ENCODE peak calls at places on chromosome 15, in ten cellular contexts. One of them, this sample, is unnamed.

GRCh38 chr15:75159244-75159643 is 42.4 kb upstream of the C15orf39 start:
- DNase-seq in tibial nerve: no peak
- DNase-seq in adrenal gland: no peak
- DNase-seq in body of pancreas: no peak
- DNase-seq in tibial artery: no peak
- DNase-seq in IMR-90: no peak
- DNase-seq in heart left ventricle: no peak
- DNase-seq in endothelial cell of umbilical vein: no peak
- DNase-seq in RWPE2: no peak
- DNase-seq in uterus: no peak
- DNase-seq in this sample: no peak

GRCh38 chr15:81337241-81337640 is 13.3 kb upstream of the STARD5 start:
- DNase-seq in tibial artery: no peak
- DNase-seq in RWPE2: no peak
- DNase-seq in uterus: no peak
- DNase-seq in heart left ventricle: no peak
- DNase-seq in body of pancreas: no peak
- DNase-seq in endothelial cell of umbilical vein: no peak
- DNase-seq in IMR-90: no peak
- DNase-seq in adrenal gland: no peak
- DNase-seq in tibial nerve: no peak
- DNase-seq in this sample: peak

GRCh38 chr15:68643216-68643830 is 64.5 kb downstream of the CORO2B start:
- DNase-seq in endothelial cell of umbilical vein: no peak
- DNase-seq in RWPE2: peak
- DNase-seq in tibial artery: no peak
- DNase-seq in body of pancreas: no peak
- DNase-seq in tibial nerve: no peak
- DNase-seq in adrenal gland: no peak
- DNase-seq in IMR-90: no peak
- DNase-seq in heart left ventricle: no peak
- DNase-seq in uterus: no peak
- DNase-seq in this sample: peak

GRCh38 chr15:100802421-100803157 is 77.0 kb upstream of the ALDH1A3 start:
- DNase-seq in RWPE2: no peak
- DNase-seq in tibial artery: no peak
- DNase-seq in adrenal gland: no peak
- DNase-seq in tibial nerve: no peak
- DNase-seq in uterus: no peak
- DNase-seq in endothelial cell of umbilical vein: no peak
- DNase-seq in heart left ventricle: no peak
- DNase-seq in IMR-90: no peak
- DNase-seq in body of pancreas: no peak
- DNase-seq in this sample: peak

GRCh38 chr15:83449250-83449671 is 2.1 kb downstream of the SH3GL3 start:
- DNase-seq in adrenal gland: no peak
- DNase-seq in heart left ventricle: no peak
- DNase-seq in endothelial cell of umbilical vein: no peak
- DNase-seq in body of pancreas: no peak
- DNase-seq in RWPE2: no peak
- DNase-seq in tibial artery: no peak
- DNase-seq in IMR-90: no peak
- DNase-seq in tibial nerve: no peak
- DNase-seq in uterus: no peak
- DNase-seq in this sample: no peak

GRCh38 chr15:68553994-68554715 is 24.6 kb upstream of the CORO2B start:
- DNase-seq in heart left ventricle: peak
- DNase-seq in tibial artery: peak
- DNase-seq in tibial nerve: peak
- DNase-seq in endothelial cell of umbilical vein: peak
- DNase-seq in body of pancreas: peak
- DNase-seq in uterus: peak
- DNase-seq in IMR-90: peak
- DNase-seq in adrenal gland: peak
- DNase-seq in RWPE2: peak
- DNase-seq in this sample: no peak

GRCh38 chr15:90381515-90381914 is 6.5 kb upstream of the IQGAP1 start:
- DNase-seq in tibial artery: no peak
- DNase-seq in IMR-90: no peak
- DNase-seq in adrenal gland: no peak
- DNase-seq in body of pancreas: no peak
- DNase-seq in tibial nerve: no peak
- DNase-seq in RWPE2: no peak
- DNase-seq in heart left ventricle: no peak
- DNase-seq in uterus: no peak
- DNase-seq in endothelial cell of umbilical vein: no peak
- DNase-seq in this sample: no peak

GRCh38 chr15:75620776-75621536 is 4.6 kb downstream of the SNUPN start:
- DNase-seq in IMR-90: peak
- DNase-seq in RWPE2: peak
- DNase-seq in tibial nerve: peak
- DNase-seq in uterus: peak
- DNase-seq in body of pancreas: peak
- DNase-seq in adrenal gland: peak
- DNase-seq in tibial artery: peak
- DNase-seq in heart left ventricle: peak
- DNase-seq in endothelial cell of umbilical vein: peak
- DNase-seq in this sample: peak

GRCh38 chr15:83081256-83082014 is 14.4 kb upstream of the BTBD1 start:
- DNase-seq in uterus: no peak
- DNase-seq in endothelial cell of umbilical vein: no peak
- DNase-seq in tibial artery: no peak
- DNase-seq in body of pancreas: no peak
- DNase-seq in tibial nerve: no peak
- DNase-seq in IMR-90: no peak
- DNase-seq in RWPE2: no peak
- DNase-seq in heart left ventricle: no peak
- DNase-seq in adrenal gland: no peak
- DNase-seq in this sample: no peak

GRCh38 chr15:39588531-39589192 is 7.8 kb downstream of the THBS1 start:
- DNase-seq in adrenal gland: no peak
- DNase-seq in RWPE2: no peak
- DNase-seq in uterus: no peak
- DNase-seq in endothelial cell of umbilical vein: peak
- DNase-seq in body of pancreas: no peak
- DNase-seq in IMR-90: peak
- DNase-seq in tibial artery: no peak
- DNase-seq in heart left ventricle: no peak
- DNase-seq in tibial nerve: no peak
- DNase-seq in this sample: no peak

GRCh38 chr15:70478251-70478990 is 284.9 kb downstream of the UACA start:
- DNase-seq in uterus: peak
- DNase-seq in IMR-90: no peak
- DNase-seq in heart left ventricle: no peak
- DNase-seq in tibial nerve: no peak
- DNase-seq in body of pancreas: no peak
- DNase-seq in adrenal gland: peak
- DNase-seq in RWPE2: peak
- DNase-seq in tibial artery: peak
- DNase-seq in endothelial cell of umbilical vein: no peak
- DNase-seq in this sample: no peak

GRCh38 chr15:69820819-69821218 is 276.9 kb downstream of the TLE3 start:
- DNase-seq in adrenal gland: no peak
- DNase-seq in heart left ventricle: no peak
- DNase-seq in tibial artery: no peak
- DNase-seq in body of pancreas: peak
- DNase-seq in uterus: no peak
- DNase-seq in IMR-90: peak
- DNase-seq in tibial nerve: no peak
- DNase-seq in endothelial cell of umbilical vein: no peak
- DNase-seq in RWPE2: no peak
- DNase-seq in this sample: no peak

GRCh38 chr15:48427960-48428547 is 96.8 kb downstream of the DUT start:
- DNase-seq in heart left ventricle: no peak
- DNase-seq in IMR-90: peak
- DNase-seq in uterus: no peak
- DNase-seq in body of pancreas: no peak
- DNase-seq in tibial nerve: no peak
- DNase-seq in RWPE2: no peak
- DNase-seq in adrenal gland: no peak
- DNase-seq in tibial artery: no peak
- DNase-seq in endothelial cell of umbilical vein: no peak
- DNase-seq in this sample: no peak

GRCh38 chr15:90419738-90420487 is 31.9 kb downstream of the IQGAP1 start:
- DNase-seq in body of pancreas: no peak
- DNase-seq in endothelial cell of umbilical vein: peak
- DNase-seq in uterus: no peak
- DNase-seq in heart left ventricle: no peak
- DNase-seq in tibial artery: no peak
- DNase-seq in IMR-90: peak
- DNase-seq in RWPE2: no peak
- DNase-seq in tibial nerve: no peak
- DNase-seq in adrenal gland: no peak
- DNase-seq in this sample: no peak

GRCh38 chr15:88028024-88028423 is 228.5 kb downstream of the NTRK3 start:
- DNase-seq in heart left ventricle: no peak
- DNase-seq in IMR-90: no peak
- DNase-seq in endothelial cell of umbilical vein: no peak
- DNase-seq in tibial nerve: no peak
- DNase-seq in RWPE2: no peak
- DNase-seq in uterus: no peak
- DNase-seq in adrenal gland: no peak
- DNase-seq in tibial artery: no peak
- DNase-seq in body of pancreas: no peak
- DNase-seq in this sample: no peak

GRCh38 chr15:90603893-90604292 is 74.2 kb downstream of the CRTC3 start:
- DNase-seq in heart left ventricle: peak
- DNase-seq in tibial artery: no peak
- DNase-seq in endothelial cell of umbilical vein: peak
- DNase-seq in RWPE2: no peak
- DNase-seq in IMR-90: no peak
- DNase-seq in adrenal gland: peak
- DNase-seq in uterus: no peak
- DNase-seq in tibial nerve: no peak
- DNase-seq in body of pancreas: no peak
- DNase-seq in this sample: no peak

GRCh38 chr15:79769081-79769481 is 127.7 kb downstream of the MTHFS start:
- DNase-seq in heart left ventricle: no peak
- DNase-seq in tibial nerve: no peak
- DNase-seq in tibial artery: no peak
- DNase-seq in IMR-90: no peak
- DNase-seq in uterus: no peak
- DNase-seq in RWPE2: no peak
- DNase-seq in body of pancreas: no peak
- DNase-seq in endothelial cell of umbilical vein: no peak
- DNase-seq in adrenal gland: peak
- DNase-seq in this sample: no peak

GRCh38 chr15:41115088-41115651 is 910 bp downstream of the INO80 start:
- DNase-seq in heart left ventricle: no peak
- DNase-seq in adrenal gland: no peak
- DNase-seq in uterus: no peak
- DNase-seq in body of pancreas: no peak
- DNase-seq in tibial nerve: no peak
- DNase-seq in endothelial cell of umbilical vein: peak
- DNase-seq in tibial artery: no peak
- DNase-seq in IMR-90: peak
- DNase-seq in RWPE2: no peak
- DNase-seq in this sample: no peak
- TF ChIP-seq CTCF in heart left ventricle: no peak
- TF ChIP-seq CTCF in adrenal gland: peak
- TF ChIP-seq CTCF in uterus: no peak
- TF ChIP-seq CTCF in body of pancreas: no peak
- TF ChIP-seq CTCF in tibial nerve: no peak
- TF ChIP-seq CTCF in endothelial cell of umbilical vein: peak
- TF ChIP-seq CTCF in tibial artery: no peak
- TF ChIP-seq CTCF in IMR-90: peak
- TF ChIP-seq CTCF in RWPE2: no peak
- TF ChIP-seq CTCF in this sample: no peak

GRCh38 chr15:73927476-73928240 is 1.4 kb downstream of the LOXL1 start:
- DNase-seq in heart left ventricle: peak
- DNase-seq in uterus: peak
- DNase-seq in adrenal gland: peak
- DNase-seq in IMR-90: peak
- DNase-seq in body of pancreas: peak
- DNase-seq in tibial artery: no peak
- DNase-seq in endothelial cell of umbilical vein: peak
- DNase-seq in tibial nerve: no peak
- DNase-seq in RWPE2: no peak
- DNase-seq in this sample: no peak
- H3K4me3 ChIP-seq in heart left ventricle: peak
- H3K4me3 ChIP-seq in uterus: peak
- H3K4me3 ChIP-seq in adrenal gland: no peak
- H3K4me3 ChIP-seq in IMR-90: peak
- H3K4me3 ChIP-seq in body of pancreas: peak
- H3K4me3 ChIP-seq in tibial artery: peak
- H3K4me3 ChIP-seq in endothelial cell of umbilical vein: peak
- H3K4me3 ChIP-seq in tibial nerve: peak
- H3K4me3 ChIP-seq in RWPE2: peak
- H3K4me3 ChIP-seq in this sample: peak

DNA sequence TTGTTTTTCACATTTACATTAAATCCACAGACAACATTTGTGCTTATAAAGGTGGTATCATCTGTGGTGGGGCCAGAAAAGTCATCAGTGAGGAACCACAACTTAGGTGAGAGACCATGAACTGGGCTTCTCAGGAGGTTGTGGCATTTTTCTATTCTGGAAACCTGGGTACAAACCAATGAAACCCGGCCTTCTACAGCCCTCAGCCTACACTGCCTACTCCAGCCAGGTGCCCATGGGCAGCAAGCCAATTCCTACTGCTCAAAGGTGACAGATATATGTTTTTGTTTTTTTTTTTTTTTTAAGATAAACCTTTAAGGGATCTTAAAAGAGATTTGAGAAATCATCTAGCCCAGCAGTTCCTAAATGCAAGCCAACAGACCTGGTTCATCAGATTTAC is 20.3 kb downstream of the SPG21 start:
- DNase-seq in body of pancreas: no peak
- DNase-seq in tibial nerve: no peak
- DNase-seq in heart left ventricle: no peak
- DNase-seq in adrenal gland: no peak
- DNase-seq in uterus: no peak
- DNase-seq in IMR-90: no peak
- DNase-seq in endothelial cell of umbilical vein: no peak
- DNase-seq in tibial artery: no peak
- DNase-seq in RWPE2: no peak
- DNase-seq in this sample: no peak
- H3K27ac ChIP-seq in body of pancreas: no peak
- H3K27ac ChIP-seq in tibial nerve: no peak
- H3K27ac ChIP-seq in heart left ventricle: no peak
- H3K27ac ChIP-seq in adrenal gland: no peak
- H3K27ac ChIP-seq in uterus: no peak
- H3K27ac ChIP-seq in IMR-90: no peak
- H3K27ac ChIP-seq in endothelial cell of umbilical vein: no peak
- H3K27ac ChIP-seq in tibial artery: no peak
- H3K27ac ChIP-seq in RWPE2: no peak
- H3K27ac ChIP-seq in this sample: no peak

DNA sequence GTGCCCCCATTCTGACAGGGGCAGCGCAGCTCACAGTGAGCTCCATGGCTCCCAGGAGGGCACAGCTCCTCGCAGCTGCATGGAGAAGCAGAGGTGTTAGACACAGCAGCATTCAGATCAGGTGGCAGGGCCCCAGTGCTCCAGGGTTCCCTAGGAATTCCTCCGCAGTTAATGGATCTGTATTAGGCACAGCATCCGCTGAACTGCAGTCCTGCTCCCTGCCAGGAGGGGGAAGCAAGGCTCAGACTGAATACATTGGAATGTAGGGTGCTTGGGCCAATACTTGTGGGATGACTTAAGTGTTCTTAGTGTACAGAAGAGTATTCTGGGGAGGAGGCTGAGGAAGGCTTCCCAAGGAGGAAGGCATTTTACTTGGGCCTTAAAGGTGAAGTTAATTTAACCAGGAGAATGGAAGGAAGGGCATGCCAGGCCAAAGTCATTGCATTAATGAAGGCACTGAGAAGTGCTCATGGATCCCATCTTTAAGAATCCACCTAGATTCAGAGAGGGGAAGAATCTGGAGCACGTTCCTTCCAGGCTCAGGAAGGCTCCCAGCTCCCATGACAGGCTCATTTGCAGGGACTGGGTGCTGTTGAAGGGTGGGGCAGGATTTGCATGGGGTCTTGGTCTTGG is 111.6 kb downstream of the RAB11A start:
- DNase-seq in endothelial cell of umbilical vein: peak
- DNase-seq in adrenal gland: peak
- DNase-seq in IMR-90: peak
- DNase-seq in tibial artery: peak
- DNase-seq in heart left ventricle: peak
- DNase-seq in uterus: peak
- DNase-seq in tibial nerve: peak
- DNase-seq in RWPE2: no peak
- DNase-seq in body of pancreas: peak
- DNase-seq in this sample: no peak
- TF ChIP-seq CTCF in endothelial cell of umbilical vein: peak
- TF ChIP-seq CTCF in adrenal gland: peak
- TF ChIP-seq CTCF in IMR-90: peak
- TF ChIP-seq CTCF in tibial artery: peak
- TF ChIP-seq CTCF in heart left ventricle: peak
- TF ChIP-seq CTCF in uterus: peak
- TF ChIP-seq CTCF in tibial nerve: peak
- TF ChIP-seq CTCF in RWPE2: peak
- TF ChIP-seq CTCF in body of pancreas: peak
- TF ChIP-seq CTCF in this sample: peak

This sample was measured in coronary artery.